ENCODE peak calls at places on chromosomes 2 and 18, in five cellular contexts. X is spleen, M is transverse colon, Z is ovary, V is NT2/D1. P is an unnamed sample. For H3K9me3, the result is how much of the 10 kb centered on the place peaks cover.

GRCh38 chr2:151410485-151410833 is 757 bp downstream of the RIF1 start:
- DNase-seq in X (no peak), M (no peak), Z (peak), V (peak), P (peak)

GRCh38 chr2:81266106-81266505 is 961.6 kb upstream of the LRRTM1 start:
- DNase-seq in X (no peak), M (no peak), Z (no peak), V (peak), P (peak)

GRCh38 chr18:45464619-45465018 is 150.7 kb upstream of the SLC14A2 start:
- DNase-seq in X (no peak), M (no peak), Z (no peak), V (no peak), P (no peak)

GRCh38 chr18:5585653-5586052 is 41.9 kb upstream of the EPB41L3 start:
- DNase-seq in X (no peak), M (no peak), Z (no peak), V (no peak), P (no peak)

GRCh38 chr18:3069671-3070433 is 56.9 kb upstream of the LPIN2 start:
- DNase-seq in X (no peak), M (no peak), Z (no peak), V (no peak), P (no peak)

GRCh38 chr18:57801379-57802165 is 1.5 kb downstream of the ATP8B1 start:
- DNase-seq in X (no peak), M (no peak), Z (no peak), V (no peak), P (peak)

GRCh38 chr2:145601306-145601925 is 1081.5 kb upstream of the ZEB2 start:
- DNase-seq in X (no peak), M (no peak), Z (no peak), V (no peak), P (no peak)

GRCh38 chr2:25173719-25174118 is 5.3 kb upstream of the POMC start:
- DNase-seq in X (no peak), M (no peak), Z (no peak), V (no peak), P (no peak)

GRCh38 chr2:123514808-123515207 is 510.3 kb upstream of the CNTNAP5 start:
- DNase-seq in X (no peak), M (no peak), Z (no peak), V (no peak), P (peak)

GRCh38 chr2:1483551-1483950 is 70.3 kb downstream of the TPO start:
- DNase-seq in X (peak), M (no peak), Z (no peak), V (no peak), P (no peak)

GRCh38 chr2:35871672-35872071 is 483.9 kb upstream of the CRIM1 start:
- DNase-seq in X (no peak), M (no peak), Z (no peak), V (no peak), P (peak)

GRCh38 chr2:207122914-207123744 is 42.6 kb downstream of the KLF7 start:
- DNase-seq in X (no peak), M (no peak), Z (no peak), V (no peak), P (peak)

GRCh38 chr2:12490641-12491040 is 226.1 kb upstream of the TRIB2 start:
- DNase-seq in X (no peak), M (no peak), Z (no peak), V (no peak), P (no peak)

GRCh38 chr2:218856896-218857243 is 2.7 kb upstream of the WNT6 start:
- DNase-seq in X (no peak), M (no peak), Z (no peak), V (no peak), P (no peak)

GRCh38 chr2:57793310-57793709 is 253.3 kb upstream of the VRK2 start:
- DNase-seq in X (no peak), M (no peak), Z (no peak), V (no peak), P (no peak)

GRCh38 chr2:11305338-11305737 is 39.1 kb downstream of the ROCK2 start:
- DNase-seq in X (no peak), M (no peak), Z (no peak), V (no peak), P (no peak)

GRCh38 chr18:51654441-51655326 is 457.2 kb upstream of the MEX3C start:
- DNase-seq in X (no peak), M (no peak), Z (no peak), V (peak), P (peak)

GRCh38 chr2:34492781-34493455 is 893.8 kb upstream of the FAM98A start:
- DNase-seq in X (no peak), M (no peak), Z (no peak), V (no peak), P (no peak)

GRCh38 chr18:73908323-73908722 is 239.3 kb downstream of the FBXO15 start:
- DNase-seq in X (no peak), M (no peak), Z (no peak), V (peak), P (peak)

GRCh38 chr2:151771599-151772358 is 37.5 kb upstream of the NEB start:
- DNase-seq in X (peak), M (peak), Z (no peak), V (no peak), P (no peak)

GRCh38 chr18:10293966-10294365 is 160.5 kb upstream of the APCDD1 start:
- DNase-seq in X (no peak), M (no peak), Z (no peak), V (no peak), P (no peak)
- H3K4me3 ChIP-seq in X (no peak), M (no peak), Z (no peak), V (no peak), P (peak)

DNA sequence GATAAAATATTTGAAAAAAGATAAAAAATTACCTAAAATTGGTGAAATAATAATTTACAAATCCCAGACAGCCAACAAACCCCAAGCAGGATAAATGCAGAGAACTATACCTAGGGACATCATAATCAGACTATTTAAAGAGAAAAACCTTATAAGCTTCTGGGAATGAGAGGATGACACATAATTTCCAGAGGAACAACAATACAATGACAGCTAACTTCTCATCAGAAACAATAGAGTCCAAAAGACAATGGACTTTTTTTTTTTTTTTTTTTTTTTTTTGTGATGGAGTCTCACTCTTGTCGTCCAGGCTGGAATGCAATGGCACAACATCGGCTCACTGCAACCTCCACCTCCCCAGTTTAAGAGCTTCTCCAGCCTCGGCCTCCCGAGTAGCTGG is 65.2 kb downstream of the SOCS6 start:
- DNase-seq in X (no peak), M (no peak), Z (no peak), V (no peak), P (no peak)
- H3K9me3 ChIP-seq in X (under half), M (under half), Z (under half), V (under half), P (under half)

GRCh38 chr2:235640900-235641299 is 147.1 kb downstream of the AGAP1 start:
- DNase-seq in X (no peak), M (no peak), Z (no peak), V (no peak), P (no peak)
- H3K4me3 ChIP-seq in X (no peak), M (no peak), Z (no peak), V (no peak), P (no peak)

GRCh38 chr2:51880153-51880552 is 848.2 kb upstream of the NRXN1 start:
- DNase-seq in X (no peak), M (no peak), Z (no peak), V (no peak), P (no peak)

GRCh38 chr2:51881673-51882072 is 849.7 kb upstream of the NRXN1 start:
- DNase-seq in X (no peak), M (no peak), Z (no peak), V (no peak), P (no peak)
- H3K9me3 ChIP-seq in X (under half), M (under half), Z (under half), V (under half), P (under half)

DNA sequence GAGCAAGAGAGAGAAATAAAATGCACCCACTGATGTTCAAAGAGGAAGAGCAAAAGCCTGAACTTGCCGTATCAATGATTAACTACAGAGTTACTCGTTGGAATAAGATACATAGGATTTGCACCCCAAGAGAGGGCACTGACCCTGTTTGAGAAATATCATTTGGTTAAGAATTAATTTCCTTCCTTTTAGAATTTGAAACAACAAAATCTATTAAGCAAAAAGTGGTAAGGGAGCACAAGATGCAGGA is 21.6 kb upstream of the HNMT start:
- DNase-seq in X (no peak), M (no peak), Z (no peak), V (no peak), P (no peak)
- H3K4me3 ChIP-seq in X (no peak), M (no peak), Z (no peak), V (no peak), P (no peak)

GRCh38 chr18:35241523-35241804 is 630 bp downstream of the ZNF397 start:
- DNase-seq in X (no peak), M (no peak), Z (no peak), V (no peak), P (no peak)

GRCh38 chr18:35239314-35239713 is 1.5 kb upstream of the ZNF397 start:
- DNase-seq in X (no peak), M (no peak), Z (no peak), V (no peak), P (no peak)

GRCh38 chr18:35240664-35241522 is at the start of gene ZNF397:
- DNase-seq in X (peak), M (peak), Z (peak), V (peak), P (peak)

GRCh38 chr18:35244671-35245070 is 3.8 kb downstream of the ZNF397 start:
- DNase-seq in X (no peak), M (no peak), Z (no peak), V (no peak), P (no peak)

GRCh38 chr18:35242426-35242825 is 1.6 kb downstream of the ZNF397 start:
- DNase-seq in X (no peak), M (no peak), Z (no peak), V (no peak), P (no peak)
- H3K9me3 ChIP-seq in X (under half), M (under half), Z (under half), V (under half), P (half or more)

GRCh38 chr18:76824754-76825153 is 2.4 kb downstream of the ZNF236 start:
- DNase-seq in X (no peak), M (no peak), Z (no peak), V (no peak), P (no peak)
- H3K4me3 ChIP-seq in X (no peak), M (no peak), Z (no peak), V (no peak), P (no peak)